ENCODE peak calls at places on chromosomes 3 and 15, in ten cellular contexts. Q is Peyer's patch, A is uterus, V is endothelial cell of umbilical vein, B is transverse colon, W is H1, X is breast epithelium, H is mesendoderm, P is IMR-90, J is fibroblast of lung. S is an unnamed sample. For H3K4me1 and H3K27me3, the result is how much of the 10 kb centered on the place peaks cover.

GRCh38 chr15:94287794-94288246 is 56.5 kb downstream of the MCTP2 start:
- DNase-seq in Q (peak), A (no peak), V (no peak), B (peak), W (no peak), X (no peak), H (no peak), P (no peak), J (no peak), S (peak)

GRCh38 chr3:157807286-157807685 is 298.9 kb downstream of the SHOX2 start:
- DNase-seq in Q (no peak), A (no peak), V (no peak), B (no peak), W (no peak), X (no peak), H (no peak), P (peak), J (no peak), S (no peak)

GRCh38 chr15:55196011-55196410 is 730 bp downstream of the RSL24D1 start:
- DNase-seq in Q (no peak), A (no peak), V (no peak), B (no peak), W (no peak), X (no peak), H (no peak), P (peak), J (no peak), S (no peak)

GRCh38 chr3:26840272-26840870 is 217.8 kb downstream of the LRRC3B start:
- DNase-seq in Q (no peak), A (no peak), V (no peak), B (no peak), W (no peak), X (no peak), H (peak), P (no peak), J (no peak), S (no peak)

GRCh38 chr3:188133646-188134045 is 20.3 kb upstream of the LPP start:
- DNase-seq in Q (no peak), A (no peak), V (no peak), B (no peak), W (no peak), X (no peak), H (no peak), P (peak), J (peak), S (no peak)

GRCh38 chr15:92934706-92935105 is 34.6 kb downstream of the CHD2 start:
- DNase-seq in Q (no peak), A (no peak), V (no peak), B (no peak), W (no peak), X (no peak), H (no peak), P (no peak), J (no peak), S (no peak)

GRCh38 chr15:99969261-99969960 is 236.2 kb upstream of the LYSMD4 start:
- DNase-seq in Q (peak), A (no peak), V (no peak), B (no peak), W (no peak), X (peak), H (no peak), P (no peak), J (no peak), S (no peak)

GRCh38 chr15:59170295-59170881 is 36.3 kb upstream of the LDHAL6B start:
- DNase-seq in Q (no peak), A (no peak), V (peak), B (peak), W (no peak), X (peak), H (peak), P (no peak), J (peak), S (no peak)

GRCh38 chr3:119301662-119302061 is 7.5 kb downstream of the ARHGAP31 start:
- DNase-seq in Q (no peak), A (no peak), V (no peak), B (no peak), W (no peak), X (no peak), H (no peak), P (no peak), J (no peak), S (no peak)

GRCh38 chr3:66991478-66991877 is 6.6 kb upstream of the KBTBD8 start:
- DNase-seq in Q (no peak), A (no peak), V (peak), B (no peak), W (no peak), X (no peak), H (no peak), P (peak), J (peak), S (no peak)

GRCh38 chr15:90037510-90037860 is 36.4 kb downstream of the ZNF710 start:
- DNase-seq in Q (no peak), A (no peak), V (peak), B (no peak), W (no peak), X (no peak), H (no peak), P (peak), J (peak), S (no peak)

GRCh38 chr3:71815676-71816075 is 30.7 kb upstream of the PROK2 start:
- DNase-seq in Q (no peak), A (no peak), V (no peak), B (no peak), W (peak), X (no peak), H (no peak), P (no peak), J (no peak), S (no peak)

GRCh38 chr3:69423756-69424155 is 37.9 kb upstream of the FRMD4B start:
- DNase-seq in Q (no peak), A (no peak), V (no peak), B (no peak), W (no peak), X (no peak), H (no peak), P (no peak), J (no peak), S (no peak)

GRCh38 chr15:98719169-98719515 is 70.8 kb downstream of the IGF1R start:
- DNase-seq in Q (no peak), A (no peak), V (no peak), B (no peak), W (no peak), X (no peak), H (no peak), P (no peak), J (peak), S (no peak)

GRCh38 chr3:186356152-186356551 is 5.9 kb downstream of the DGKG start:
- DNase-seq in Q (no peak), A (no peak), V (no peak), B (no peak), W (no peak), X (no peak), H (no peak), P (no peak), J (no peak), S (no peak)

GRCh38 chr15:85414495-85414894 is 34.1 kb downstream of the AKAP13 start:
- DNase-seq in Q (no peak), A (no peak), V (peak), B (no peak), W (no peak), X (no peak), H (no peak), P (peak), J (no peak), S (peak)

DNA sequence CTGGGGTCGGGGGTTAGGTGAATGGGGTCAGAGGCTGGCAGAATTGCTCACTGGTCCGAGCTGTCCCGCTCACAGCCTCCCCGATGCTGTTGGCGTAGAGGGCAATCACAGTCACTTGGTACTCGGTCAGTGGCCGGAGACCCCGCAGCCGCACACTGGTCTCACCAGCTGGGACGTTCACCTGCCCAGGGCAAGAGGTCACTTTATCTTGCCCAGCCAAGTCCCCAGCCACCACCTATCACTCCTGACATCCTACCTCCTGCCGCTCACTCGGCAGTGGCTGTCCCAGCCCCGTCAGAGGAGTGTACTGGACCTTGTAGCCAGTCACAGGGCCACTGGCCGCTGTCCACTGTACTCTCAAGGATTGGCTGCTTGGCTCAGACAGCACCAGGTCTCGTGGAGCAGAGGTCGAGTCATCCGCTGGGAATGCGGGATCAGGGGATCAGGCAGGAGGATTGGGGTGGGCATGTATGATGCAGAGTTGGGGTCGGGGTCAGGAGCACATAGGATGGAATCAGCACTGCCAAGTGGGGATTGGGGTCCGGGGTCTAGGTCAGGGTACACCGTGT is 2.5 kb downstream of the COL7A1 start:
- DNase-seq in Q (no peak), A (no peak), V (no peak), B (no peak), W (no peak), X (no peak), H (no peak), P (peak), J (no peak), S (no peak)
- H3K4me1 ChIP-seq in Q (under half), A (under half), V (under half), B (under half), W (under half), X (under half), H (under half), P (under half), J (under half), S (under half)

GRCh38 chr3:177098551-177098950 is 98.7 kb downstream of the TBL1XR1 start:
- DNase-seq in Q (no peak), A (no peak), V (no peak), B (no peak), W (no peak), X (no peak), H (no peak), P (no peak), J (no peak), S (no peak)
- H3K27ac ChIP-seq in Q (no peak), A (no peak), V (no peak), B (no peak), W (no peak), X (no peak), H (no peak), P (no peak), J (no peak), S (no peak)

DNA sequence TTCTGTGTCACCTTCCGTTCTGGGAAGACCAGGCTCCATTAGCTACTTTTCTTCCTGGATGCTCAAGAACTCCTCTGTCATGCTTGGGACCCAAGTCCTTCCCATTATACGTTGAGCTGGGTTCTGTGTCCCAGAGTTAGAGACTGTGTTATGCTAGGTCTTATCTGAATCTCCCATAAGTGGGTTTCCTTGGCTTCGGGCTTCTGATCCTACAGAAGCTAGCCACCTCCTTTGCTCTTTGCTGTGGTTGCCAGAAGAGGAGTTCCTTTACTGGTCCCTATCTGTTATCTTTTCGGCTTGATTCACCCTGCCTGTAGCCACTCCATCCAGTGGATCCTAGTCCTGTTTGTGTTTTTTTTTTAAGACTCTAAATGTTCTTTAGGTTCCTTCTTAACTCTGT is 38.0 kb downstream of the TYRO3 start:
- DNase-seq in Q (no peak), A (no peak), V (no peak), B (no peak), W (no peak), X (no peak), H (no peak), P (no peak), J (no peak), S (no peak)
- H3K27me3 ChIP-seq in Q (under half), A (under half), V (under half), B (under half), W (under half), X (under half), H (under half), P (under half), J (under half), S (under half)

DNA sequence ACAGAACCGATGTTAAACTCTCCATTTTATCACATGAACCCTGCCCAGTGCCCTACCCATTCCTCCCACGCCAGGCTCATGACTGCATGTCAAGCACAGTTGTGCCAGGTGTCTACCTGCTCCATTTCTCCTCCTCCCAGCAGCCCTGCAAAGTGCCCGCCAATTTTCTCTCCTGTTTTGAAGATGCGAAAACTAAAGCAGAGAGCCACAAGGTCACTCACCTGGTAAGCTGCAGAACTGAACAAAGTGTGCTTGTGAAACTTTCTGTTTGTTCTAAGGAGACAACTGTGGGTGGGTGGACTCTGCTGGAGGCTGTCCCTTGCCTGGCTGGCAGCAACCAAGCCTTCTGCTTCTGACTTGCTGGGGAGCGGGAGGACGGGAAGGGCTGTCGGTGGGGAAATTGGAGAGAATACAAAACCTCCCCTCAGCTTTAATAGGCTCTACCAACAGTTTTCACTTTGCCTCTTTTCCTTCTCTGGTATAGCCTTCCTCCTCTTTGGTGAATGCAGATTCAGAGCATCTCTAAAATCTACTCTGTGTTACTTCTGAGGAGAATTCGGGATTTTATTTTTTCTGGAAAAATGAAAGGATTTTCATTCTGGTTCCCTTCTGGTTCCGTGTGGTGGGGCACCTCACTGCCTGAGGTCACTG is 23.0 kb downstream of the LIMD1 start:
- DNase-seq in Q (no peak), A (no peak), V (no peak), B (no peak), W (no peak), X (no peak), H (no peak), P (no peak), J (no peak), S (no peak)
- H3K4me1 ChIP-seq in Q (under half), A (under half), V (under half), B (under half), W (under half), X (under half), H (under half), P (under half), J (under half), S (under half)

GRCh38 chr3:63950698-63951097 is 38.5 kb upstream of the SCAANT1 start:
- DNase-seq in Q (no peak), A (no peak), V (no peak), B (no peak), W (no peak), X (no peak), H (no peak), P (no peak), J (peak), S (no peak)
- H3K27ac ChIP-seq in Q (no peak), A (no peak), V (no peak), B (no peak), W (no peak), X (no peak), H (no peak), P (no peak), J (no peak), S (peak)

S was measured in naive thymus-derived CD4-positive, alpha-beta T cell.